ENCODE peak calls at places on chromosome 1, in six cellular contexts. One of them, this sample, is unnamed.

GRCh38 chr1:199279107-199279506 is 640.3 kb downstream of the PTPRC start:
- DNase-seq in H9: no peak
- DNase-seq in lower lobe of right lung: no peak
- DNase-seq in GM06990: no peak
- DNase-seq in astrocyte: no peak
- DNase-seq in psoas muscle: no peak
- DNase-seq in this sample: no peak

GRCh38 chr1:6030547-6031261 is 15.0 kb upstream of the KCNAB2 start:
- DNase-seq in lower lobe of right lung: no peak
- DNase-seq in psoas muscle: no peak
- DNase-seq in GM06990: no peak
- DNase-seq in astrocyte: no peak
- DNase-seq in H9: no peak
- DNase-seq in this sample: no peak

GRCh38 chr1:82923957-82924356 is 1075.0 kb downstream of the TTLL7 start:
- DNase-seq in H9: no peak
- DNase-seq in psoas muscle: no peak
- DNase-seq in astrocyte: no peak
- DNase-seq in lower lobe of right lung: no peak
- DNase-seq in GM06990: no peak
- DNase-seq in this sample: no peak

GRCh38 chr1:168335500-168335899 is 54.8 kb downstream of the TBX19 start:
- DNase-seq in lower lobe of right lung: no peak
- DNase-seq in psoas muscle: no peak
- DNase-seq in H9: no peak
- DNase-seq in GM06990: no peak
- DNase-seq in astrocyte: no peak
- DNase-seq in this sample: no peak

GRCh38 chr1:97338347-97338746 is 582.5 kb downstream of the DPYD start:
- DNase-seq in H9: no peak
- DNase-seq in astrocyte: no peak
- DNase-seq in psoas muscle: no peak
- DNase-seq in GM06990: no peak
- DNase-seq in lower lobe of right lung: no peak
- DNase-seq in this sample: no peak

GRCh38 chr1:94634977-94635416 is 93.4 kb upstream of the F3 start:
- DNase-seq in GM06990: no peak
- DNase-seq in H9: no peak
- DNase-seq in astrocyte: no peak
- DNase-seq in psoas muscle: no peak
- DNase-seq in lower lobe of right lung: no peak
- DNase-seq in this sample: no peak

GRCh38 chr1:185244015-185244747 is 72.9 kb downstream of the IVNS1ABP start:
- DNase-seq in astrocyte: peak; percentile 89
- DNase-seq in lower lobe of right lung: no peak
- DNase-seq in GM06990: no peak
- DNase-seq in psoas muscle: no peak
- DNase-seq in H9: no peak
- DNase-seq in this sample: no peak

GRCh38 chr1:230788561-230789275 is 41.5 kb downstream of the CAPN9 start:
- DNase-seq in psoas muscle: no peak
- DNase-seq in lower lobe of right lung: no peak
- DNase-seq in H9: no peak
- DNase-seq in GM06990: no peak
- DNase-seq in astrocyte: no peak
- DNase-seq in this sample: no peak

GRCh38 chr1:226814751-226815496 is 55.5 kb upstream of the PSEN2 start:
- DNase-seq in H9: no peak
- DNase-seq in GM06990: no peak
- DNase-seq in lower lobe of right lung: peak; percentile 82
- DNase-seq in astrocyte: peak; percentile 81
- DNase-seq in psoas muscle: peak; percentile 91
- DNase-seq in this sample: peak; percentile 81

GRCh38 chr1:115052454-115053083 is 22.9 kb downstream of the TSHB start:
- DNase-seq in GM06990: no peak
- DNase-seq in astrocyte: peak; percentile 13
- DNase-seq in H9: peak; percentile 68
- DNase-seq in psoas muscle: no peak
- DNase-seq in lower lobe of right lung: no peak
- DNase-seq in this sample: no peak

GRCh38 chr1:44421374-44422028 is 16.4 kb downstream of the RNF220 start:
- DNase-seq in astrocyte: no peak
- DNase-seq in GM06990: no peak
- DNase-seq in H9: no peak
- DNase-seq in lower lobe of right lung: no peak
- DNase-seq in psoas muscle: no peak
- DNase-seq in this sample: no peak

GRCh38 chr1:14413809-14414208 is 184.7 kb upstream of the KAZN start:
- DNase-seq in psoas muscle: no peak
- DNase-seq in lower lobe of right lung: no peak
- DNase-seq in GM06990: no peak
- DNase-seq in H9: no peak
- DNase-seq in astrocyte: peak; percentile 74
- DNase-seq in this sample: no peak

GRCh38 chr1:37682334-37682987 is 9.9 kb upstream of the CDCA8 start:
- DNase-seq in lower lobe of right lung: peak; percentile 66
- DNase-seq in psoas muscle: peak; percentile 76
- DNase-seq in H9: peak; percentile 58
- DNase-seq in astrocyte: peak; percentile 19
- DNase-seq in GM06990: peak; percentile 22
- DNase-seq in this sample: peak; percentile 65

GRCh38 chr1:85372683-85373446 is 92.1 kb downstream of the DDAH1 start:
- DNase-seq in psoas muscle: no peak
- DNase-seq in GM06990: no peak
- DNase-seq in lower lobe of right lung: no peak
- DNase-seq in astrocyte: peak; percentile 36
- DNase-seq in H9: no peak
- DNase-seq in this sample: no peak

GRCh38 chr1:159011701-159012100 is 2.0 kb downstream of the IFI16 start:
- DNase-seq in H9: no peak
- DNase-seq in lower lobe of right lung: no peak
- DNase-seq in astrocyte: no peak
- DNase-seq in psoas muscle: no peak
- DNase-seq in GM06990: no peak
- DNase-seq in this sample: no peak

GRCh38 chr1:16967095-16967567 is 13.3 kb downstream of the MFAP2 start:
- DNase-seq in lower lobe of right lung: no peak
- DNase-seq in psoas muscle: no peak
- DNase-seq in GM06990: no peak
- DNase-seq in astrocyte: peak; percentile 83
- DNase-seq in H9: no peak
- DNase-seq in this sample: peak; percentile 50

GRCh38 chr1:162612606-162613400 is 19.5 kb upstream of the DDR2 start:
- DNase-seq in lower lobe of right lung: no peak
- DNase-seq in GM06990: no peak
- DNase-seq in astrocyte: no peak
- DNase-seq in psoas muscle: peak; percentile 69
- DNase-seq in H9: no peak
- DNase-seq in this sample: no peak

GRCh38 chr1:36968730-36969129 is 65.6 kb downstream of the GRIK3 start:
- DNase-seq in astrocyte: no peak
- DNase-seq in H9: no peak
- DNase-seq in psoas muscle: no peak
- DNase-seq in GM06990: no peak
- DNase-seq in lower lobe of right lung: no peak
- DNase-seq in this sample: no peak

GRCh38 chr1:70142120-70142519 is 63.3 kb downstream of the LRRC40 start:
- DNase-seq in H9: no peak
- DNase-seq in GM06990: no peak
- DNase-seq in psoas muscle: no peak
- DNase-seq in astrocyte: no peak
- DNase-seq in lower lobe of right lung: no peak
- DNase-seq in this sample: no peak

GRCh38 chr1:25802915-25803314 is 2.9 kb downstream of the SELENON start:
- DNase-seq in GM06990: no peak
- DNase-seq in astrocyte: no peak
- DNase-seq in H9: no peak
- DNase-seq in psoas muscle: peak; percentile 20
- DNase-seq in lower lobe of right lung: no peak
- DNase-seq in this sample: peak; percentile 18

GRCh38 chr1:42935313-42935624 is 23.4 kb downstream of the SLC2A1 start:
- DNase-seq in H9: no peak
- DNase-seq in astrocyte: no peak
- DNase-seq in lower lobe of right lung: peak; percentile 69
- DNase-seq in psoas muscle: no peak
- DNase-seq in GM06990: peak; percentile 53
- DNase-seq in this sample: peak; percentile 56

GRCh38 chr1:152752225-152752624 is 5.6 kb upstream of the KPRP start:
- DNase-seq in H9: no peak
- DNase-seq in GM06990: no peak
- DNase-seq in astrocyte: peak; percentile 39
- DNase-seq in psoas muscle: no peak
- DNase-seq in lower lobe of right lung: no peak
- DNase-seq in this sample: no peak

GRCh38 chr1:221439008-221439733 is 302.7 kb downstream of the DUSP10 start:
- DNase-seq in lower lobe of right lung: no peak
- DNase-seq in astrocyte: peak; percentile 88
- DNase-seq in psoas muscle: no peak
- DNase-seq in GM06990: peak; percentile 26
- DNase-seq in H9: no peak
- DNase-seq in this sample: no peak

GRCh38 chr1:19764848-19765247 is 34.9 kb downstream of the TMCO4 start:
- DNase-seq in H9: no peak
- DNase-seq in psoas muscle: no peak
- DNase-seq in lower lobe of right lung: no peak
- DNase-seq in astrocyte: peak; percentile 80
- DNase-seq in GM06990: no peak
- DNase-seq in this sample: no peak

GRCh38 chr1:55585402-55585792 is 370.2 kb upstream of the USP24 start:
- DNase-seq in GM06990: no peak
- DNase-seq in psoas muscle: no peak
- DNase-seq in H9: no peak
- DNase-seq in lower lobe of right lung: no peak
- DNase-seq in astrocyte: no peak
- DNase-seq in this sample: no peak

GRCh38 chr1:55589656-55590297 is 374.6 kb upstream of the USP24 start:
- DNase-seq in lower lobe of right lung: no peak
- DNase-seq in psoas muscle: peak; percentile 56
- DNase-seq in H9: no peak
- DNase-seq in astrocyte: peak; percentile 31
- DNase-seq in GM06990: no peak
- DNase-seq in this sample: no peak

GRCh38 chr1:55588300-55588699 is 373.1 kb upstream of the USP24 start:
- DNase-seq in psoas muscle: no peak
- DNase-seq in GM06990: no peak
- DNase-seq in H9: no peak
- DNase-seq in lower lobe of right lung: no peak
- DNase-seq in astrocyte: no peak
- DNase-seq in this sample: no peak

GRCh38 chr1:55584521-55585401 is 369.6 kb upstream of the USP24 start:
- DNase-seq in H9: no peak
- DNase-seq in psoas muscle: no peak
- DNase-seq in astrocyte: peak; percentile 55
- DNase-seq in lower lobe of right lung: no peak
- DNase-seq in GM06990: no peak
- DNase-seq in this sample: no peak

DNA sequence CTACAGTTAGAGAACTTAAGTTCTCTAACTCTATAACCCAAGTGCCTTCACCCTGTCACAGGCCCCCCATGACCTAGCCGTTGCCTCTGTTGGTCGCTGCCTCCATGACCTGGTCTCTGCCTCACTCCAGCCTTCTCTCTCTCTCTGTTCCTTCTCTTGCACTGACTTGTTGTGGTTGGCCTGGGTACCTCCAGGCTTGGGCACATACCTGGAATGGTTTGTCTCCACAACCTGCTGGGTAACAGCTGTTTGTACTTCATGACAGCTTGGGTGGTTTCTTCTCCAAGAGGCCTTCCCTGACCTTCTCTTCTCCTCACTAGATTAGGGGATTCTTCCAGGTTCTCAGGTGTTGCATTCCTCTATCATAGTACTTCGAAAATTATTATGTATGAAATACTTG is 371.6 kb upstream of the USP24 start:
- DNase-seq in astrocyte: no peak
- DNase-seq in GM06990: no peak
- DNase-seq in psoas muscle: no peak
- DNase-seq in lower lobe of right lung: no peak
- DNase-seq in H9: no peak
- DNase-seq in this sample: no peak
- TF ChIP-seq CTCF in astrocyte: no peak
- TF ChIP-seq CTCF in GM06990: no peak
- TF ChIP-seq CTCF in psoas muscle: no peak
- TF ChIP-seq CTCF in lower lobe of right lung: no peak
- TF ChIP-seq CTCF in H9: no peak
- TF ChIP-seq CTCF in this sample: no peak

GRCh38 chr1:7884757-7885156 is 31.9 kb upstream of the UTS2 start:
- DNase-seq in astrocyte: no peak
- DNase-seq in H9: no peak
- DNase-seq in GM06990: no peak
- DNase-seq in lower lobe of right lung: no peak
- DNase-seq in psoas muscle: no peak
- DNase-seq in this sample: no peak

GRCh38 chr1:7878027-7878426 is 25.2 kb upstream of the UTS2 start:
- DNase-seq in psoas muscle: no peak
- DNase-seq in astrocyte: no peak
- DNase-seq in lower lobe of right lung: no peak
- DNase-seq in GM06990: no peak
- DNase-seq in H9: no peak
- DNase-seq in this sample: no peak

GRCh38 chr1:7873801-7874795 is 21.2 kb upstream of the UTS2 start:
- DNase-seq in psoas muscle: no peak
- DNase-seq in lower lobe of right lung: no peak
- DNase-seq in H9: no peak
- DNase-seq in GM06990: no peak
- DNase-seq in astrocyte: peak; percentile 38
- DNase-seq in this sample: no peak

GRCh38 chr1:7879228-7879627 is 26.4 kb upstream of the UTS2 start:
- DNase-seq in GM06990: no peak
- DNase-seq in lower lobe of right lung: no peak
- DNase-seq in H9: no peak
- DNase-seq in psoas muscle: no peak
- DNase-seq in astrocyte: no peak
- DNase-seq in this sample: no peak
- TF ChIP-seq CTCF in GM06990: no peak
- TF ChIP-seq CTCF in lower lobe of right lung: no peak
- TF ChIP-seq CTCF in H9: peak; percentile 36
- TF ChIP-seq CTCF in psoas muscle: no peak
- TF ChIP-seq CTCF in astrocyte: no peak
- TF ChIP-seq CTCF in this sample: no peak

DNA sequence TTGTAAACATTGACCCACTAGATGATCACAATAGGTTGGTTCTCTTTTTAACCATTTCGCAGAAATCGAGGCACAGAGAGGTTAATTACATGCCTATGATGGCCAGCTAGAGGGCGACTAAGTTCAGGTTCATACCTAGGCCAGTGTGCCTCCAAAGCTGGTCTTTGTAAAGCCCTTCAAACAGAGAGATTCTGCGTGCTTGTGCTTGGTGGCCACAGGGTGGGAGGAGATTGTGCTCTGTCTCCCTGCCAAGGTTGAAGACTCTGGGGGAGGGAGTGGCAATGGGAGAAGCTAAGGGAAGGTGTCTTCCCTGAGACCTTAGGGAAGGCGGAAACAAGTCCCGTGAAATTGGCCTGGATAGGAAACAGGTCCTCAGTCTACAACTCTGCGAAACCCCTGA is 59.1 kb upstream of the RBM15 start:
- DNase-seq in psoas muscle: no peak
- DNase-seq in astrocyte: no peak
- DNase-seq in GM06990: no peak
- DNase-seq in lower lobe of right lung: no peak
- DNase-seq in H9: peak; percentile 45
- DNase-seq in this sample: no peak
- TF ChIP-seq CTCF in psoas muscle: no peak
- TF ChIP-seq CTCF in astrocyte: no peak
- TF ChIP-seq CTCF in GM06990: peak; percentile 5
- TF ChIP-seq CTCF in lower lobe of right lung: no peak
- TF ChIP-seq CTCF in H9: peak; percentile 30
- TF ChIP-seq CTCF in this sample: no peak

GRCh38 chr1:209646558-209646957 is 5.7 kb downstream of the LAMB3 start:
- DNase-seq in astrocyte: peak; percentile 64
- DNase-seq in H9: peak; percentile 59
- DNase-seq in psoas muscle: no peak
- DNase-seq in lower lobe of right lung: no peak
- DNase-seq in GM06990: no peak
- DNase-seq in this sample: no peak
- TF ChIP-seq CTCF in astrocyte: peak; percentile 35
- TF ChIP-seq CTCF in H9: peak; percentile 65
- TF ChIP-seq CTCF in psoas muscle: peak; percentile 25
- TF ChIP-seq CTCF in lower lobe of right lung: peak; percentile 15
- TF ChIP-seq CTCF in GM06990: peak; percentile 25
- TF ChIP-seq CTCF in this sample: no peak